ENCODE peak calls at places on chromosomes 1 and 21, in eight cellular contexts. F is mammary epithelial cell; I is tibial artery; N is ascending aorta; K is CD4-positive, CD25-positive, alpha-beta regulatory T cell; J is IMR-90; P is mesendoderm; M is substantia nigra. B is an unnamed sample.

GRCh38 chr21:43733529-43734071 is 14.7 kb downstream of the PDXK start:
- DNase-seq in J (peak; percentile 79), F (peak; percentile 46), N (no peak), P (no peak), K (peak; percentile 55), I (no peak), M (peak; percentile 56), B (no peak)

GRCh38 chr21:42521805-42522204 is 8.2 kb downstream of the SLC37A1 start:
- DNase-seq in F (no peak), M (no peak), I (no peak), J (no peak), N (peak; percentile 40), K (no peak), P (no peak), B (no peak)

GRCh38 chr1:77405186-77405585 is 123.4 kb downstream of the AK5 start:
- DNase-seq in J (no peak), P (no peak), N (no peak), K (no peak), I (no peak), F (no peak), M (no peak), B (no peak)

GRCh38 chr1:1218524-1219200 is 4.7 kb upstream of the TNFRSF4 start:
- DNase-seq in P (no peak), F (no peak), I (no peak), J (no peak), N (no peak), M (no peak), K (no peak), B (no peak)

GRCh38 chr1:184418955-184419733 is 32.3 kb downstream of the C1orf21 start:
- DNase-seq in K (no peak), P (no peak), F (peak; percentile 90), I (no peak), J (peak; percentile 78), M (no peak), N (no peak), B (no peak)

GRCh38 chr1:221839794-221840395 is 98.0 kb upstream of the DUSP10 start:
- DNase-seq in N (peak; percentile 71), I (peak; percentile 88), M (no peak), J (peak; percentile 44), P (peak; percentile 40), K (peak; percentile 86), F (peak; percentile 100), B (no peak)

GRCh38 chr1:39852214-39852791 is 31.0 kb downstream of the TRIT1 start:
- DNase-seq in I (no peak), P (no peak), J (peak; percentile 18), M (no peak), K (no peak), N (no peak), F (peak; percentile 36), B (no peak)

GRCh38 chr1:28591708-28592313 is at the start of gene RAB42:
- DNase-seq in F (no peak), I (peak; percentile 70), N (peak; percentile 70), J (no peak), P (peak; percentile 50), M (no peak), K (peak; percentile 19), B (no peak)

GRCh38 chr21:42409366-42409765 is 5.7 kb downstream of the UBASH3A start:
- DNase-seq in P (no peak), J (no peak), K (no peak), N (no peak), I (no peak), M (no peak), F (no peak), B (no peak)

GRCh38 chr1:67347688-67348472 is 40.2 kb downstream of the IL12RB2 start:
- DNase-seq in F (peak; percentile 85), P (peak; percentile 80), N (no peak), K (peak; percentile 34), J (peak; percentile 61), I (no peak), M (peak; percentile 6), B (no peak)

GRCh38 chr1:4010811-4011605 is 110.9 kb upstream of the C1orf174 start:
- DNase-seq in P (peak; percentile 11), K (no peak), I (no peak), M (no peak), F (no peak), J (no peak), N (no peak), B (no peak)

GRCh38 chr1:227891955-227892871 is 55.5 kb downstream of the WNT9A start:
- DNase-seq in P (peak; percentile 61), J (no peak), M (no peak), I (peak; percentile 48), N (peak; percentile 56), K (no peak), F (no peak), B (peak; percentile 0)

GRCh38 chr1:184596950-184597651 is 157.6 kb downstream of the EDEM3 start:
- DNase-seq in K (no peak), J (no peak), N (no peak), I (no peak), P (peak; percentile 67), M (no peak), F (no peak), B (no peak)

GRCh38 chr1:238562376-238562775 is 671.7 kb upstream of the ZP4 start:
- DNase-seq in P (no peak), N (no peak), M (no peak), I (no peak), F (peak; percentile 69), K (no peak), J (peak; percentile 38), B (no peak)

GRCh38 chr1:228017356-228018124 is 10.7 kb downstream of the WNT3A start:
- DNase-seq in I (peak; percentile 60), M (no peak), K (no peak), F (no peak), J (no peak), N (peak; percentile 41), P (no peak), B (no peak)

GRCh38 chr1:221035680-221036153 is 156.5 kb downstream of the HLX start:
- DNase-seq in I (no peak), K (no peak), F (peak; percentile 74), P (peak; percentile 75), N (no peak), J (peak; percentile 74), M (no peak), B (no peak)

GRCh38 chr1:28437924-28438699 is 67.7 kb upstream of the RCC1 start:
- DNase-seq in K (peak; percentile 26), F (peak; percentile 98), M (peak; percentile 43), P (peak; percentile 72), I (peak; percentile 93), N (peak; percentile 93), J (peak; percentile 96), B (no peak)

GRCh38 chr21:15363921-15364320 is 299.1 kb upstream of the NRIP1 start:
- DNase-seq in M (no peak), K (no peak), P (no peak), J (no peak), N (no peak), F (peak; percentile 40), I (no peak), B (no peak)

GRCh38 chr1:182095946-182096345 is 34.4 kb upstream of the ZNF648 start:
- DNase-seq in F (peak; percentile 47), N (no peak), P (no peak), M (no peak), I (no peak), K (no peak), J (no peak), B (no peak)

GRCh38 chr1:2047749-2048729 is 2.2 kb upstream of the PRKCZ start:
- DNase-seq in P (no peak), I (no peak), K (no peak), J (no peak), N (no peak), M (no peak), F (no peak), B (no peak)

GRCh38 chr1:240501115-240501514 is 110.8 kb downstream of the GREM2 start:
- DNase-seq in P (no peak), I (no peak), F (no peak), K (no peak), M (no peak), N (no peak), J (peak; percentile 36), B (no peak)

GRCh38 chr1:218439541-218440295 is 94.6 kb downstream of the TGFB2 start:
- DNase-seq in J (peak; percentile 15), P (peak; percentile 51), M (peak; percentile 52), F (peak; percentile 14), I (peak; percentile 69), N (peak; percentile 63), K (no peak), B (no peak)

GRCh38 chr1:110707257-110707656 is 32.5 kb upstream of the KCNA3 start:
- DNase-seq in F (no peak), N (no peak), J (no peak), M (no peak), I (no peak), K (no peak), P (no peak), B (no peak)

GRCh38 chr1:208929575-208929974 is 653.9 kb upstream of the CAMK1G start:
- DNase-seq in I (no peak), M (no peak), J (no peak), K (no peak), N (no peak), P (no peak), F (peak; percentile 68), B (no peak)

GRCh38 chr1:152543808-152544207 is 22.8 kb downstream of the LCE3E start:
- DNase-seq in I (no peak), J (no peak), N (no peak), F (no peak), P (peak; percentile 14), M (no peak), K (peak; percentile 4), B (no peak)

GRCh38 chr1:36728846-36729245 is 246.1 kb upstream of the CSF3R start:
- DNase-seq in N (peak; percentile 19), P (no peak), M (no peak), I (peak; percentile 17), K (no peak), F (no peak), J (no peak), B (no peak)
- H3K27ac ChIP-seq in N (no peak overlapping the region), P (no peak overlapping the region), M (no peak overlapping the region), I (no peak overlapping the region), K (no peak overlapping the region), F (no peak overlapping the region), J (no peak overlapping the region), B (no peak overlapping the region)

GRCh38 chr1:32215629-32216505 is 6.3 kb downstream of the TMEM234 start:
- DNase-seq in F (peak; percentile 39), I (no peak), J (peak; percentile 66), M (peak; percentile 49), P (peak; percentile 87), K (peak; percentile 67), N (no peak), B (peak; percentile 42)
- H3K27ac ChIP-seq in F (no peak overlapping the region), I (no peak overlapping the region), J (no peak overlapping the region), M (peak overlapping the region; percentile 30), P (no peak overlapping the region), K (no peak overlapping the region), N (no peak overlapping the region), B (no peak overlapping the region)

DNA sequence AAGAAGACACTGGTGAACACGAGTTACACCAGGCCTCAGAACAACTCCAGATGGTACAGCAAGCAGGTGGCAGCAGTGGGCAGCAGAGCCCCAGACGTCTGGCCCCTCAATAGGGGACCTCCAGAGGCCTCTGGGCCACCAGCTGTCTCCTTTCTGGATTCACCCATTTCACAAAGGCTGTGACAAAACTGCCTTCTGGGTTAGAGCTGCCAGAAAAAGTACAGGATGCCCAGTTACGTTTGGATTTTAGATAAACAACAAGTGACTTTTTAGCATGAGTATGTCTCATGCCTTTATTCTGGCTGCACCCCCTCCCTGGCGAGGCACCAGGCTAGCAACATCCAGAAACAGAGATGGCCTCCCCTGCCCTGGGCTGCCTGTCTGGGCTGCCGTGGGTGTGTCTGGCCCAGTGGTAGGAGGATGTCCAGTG is 30.1 kb downstream of the ITPKB start:
- DNase-seq in N (no peak), F (no peak), K (no peak), J (peak; percentile 39), P (no peak), I (no peak), M (no peak), B (no peak)
- H3K27ac ChIP-seq in N (peak overlapping the region; percentile 19), F (peak overlapping the region; percentile 28), K (peak overlapping the region; percentile 73), J (peak overlapping the region; percentile 33), P (no peak overlapping the region), I (peak overlapping the region; percentile 38), M (peak overlapping the region; percentile 91), B (peak overlapping the region; percentile 75)

GRCh38 chr1:30762152-30762930 is 4.8 kb upstream of the LAPTM5 start:
- DNase-seq in F (no peak), P (peak; percentile 47), K (no peak), I (no peak), J (no peak), M (no peak), N (no peak), B (no peak)
- H3K27ac ChIP-seq in F (no peak overlapping the region), P (no peak overlapping the region), K (peak overlapping the region; percentile 38), I (peak overlapping the region; percentile 72), J (no peak overlapping the region), M (peak overlapping the region; percentile 92), N (peak overlapping the region; percentile 73), B (peak overlapping the region; percentile 36)